ENCODE peak calls at places on chromosomes 2 and 18, in four cellular contexts. One of them, this sample, is unnamed.

GRCh38 chr18:5066380-5066977 is 130.6 kb downstream of the AKAIN1 start:
- DNase-seq in HepG2: peak
- DNase-seq in K562: peak
- DNase-seq in NT2/D1: peak
- DNase-seq in this sample: no peak

GRCh38 chr2:204265701-204266310 is 279.5 kb upstream of the PARD3B start:
- DNase-seq in HepG2: no peak
- DNase-seq in NT2/D1: no peak
- DNase-seq in K562: no peak
- DNase-seq in this sample: no peak

GRCh38 chr18:63119647-63120046 is 199.9 kb downstream of the BCL2 start:
- DNase-seq in HepG2: peak
- DNase-seq in NT2/D1: peak
- DNase-seq in K562: no peak
- DNase-seq in this sample: no peak

GRCh38 chr2:120264995-120265394 is 12.3 kb downstream of the RALB start:
- DNase-seq in HepG2: no peak
- DNase-seq in NT2/D1: no peak
- DNase-seq in K562: no peak
- DNase-seq in this sample: no peak

GRCh38 chr2:217291259-217291658 is 431.4 kb upstream of the TNP1 start:
- DNase-seq in K562: no peak
- DNase-seq in HepG2: no peak
- DNase-seq in NT2/D1: no peak
- DNase-seq in this sample: no peak

GRCh38 chr18:79904357-79905147 is 46.9 kb downstream of the SLC66A2 start:
- DNase-seq in HepG2: no peak
- DNase-seq in NT2/D1: no peak
- DNase-seq in K562: no peak
- DNase-seq in this sample: no peak

GRCh38 chr18:48574667-48575300 is 36.0 kb downstream of the CTIF start:
- DNase-seq in HepG2: no peak
- DNase-seq in NT2/D1: no peak
- DNase-seq in K562: no peak
- DNase-seq in this sample: no peak

GRCh38 chr2:202758638-202759037 is 112.9 kb downstream of the ICA1L start:
- DNase-seq in HepG2: no peak
- DNase-seq in NT2/D1: no peak
- DNase-seq in K562: no peak
- DNase-seq in this sample: no peak

GRCh38 chr2:11667866-11668637 is 1.9 kb downstream of the NTSR2 start:
- DNase-seq in HepG2: no peak
- DNase-seq in K562: no peak
- DNase-seq in NT2/D1: no peak
- DNase-seq in this sample: no peak

GRCh38 chr18:46289458-46289857 is 185.3 kb downstream of the HAUS1 start:
- DNase-seq in NT2/D1: no peak
- DNase-seq in HepG2: no peak
- DNase-seq in K562: no peak
- DNase-seq in this sample: no peak

GRCh38 chr18:49858309-49859005 is 45.1 kb upstream of the ACAA2 start:
- DNase-seq in HepG2: peak
- DNase-seq in K562: peak
- DNase-seq in NT2/D1: peak
- DNase-seq in this sample: no peak

GRCh38 chr18:14908541-14908940 is 160.6 kb downstream of the ANKRD30B start:
- DNase-seq in NT2/D1: no peak
- DNase-seq in HepG2: no peak
- DNase-seq in K562: no peak
- DNase-seq in this sample: no peak

GRCh38 chr18:9771261-9771976 is 63.3 kb downstream of the RAB31 start:
- DNase-seq in K562: peak
- DNase-seq in HepG2: peak
- DNase-seq in NT2/D1: peak
- DNase-seq in this sample: no peak

GRCh38 chr2:105166671-105167070 is 74.9 kb upstream of the GPR45 start:
- DNase-seq in NT2/D1: no peak
- DNase-seq in K562: no peak
- DNase-seq in HepG2: no peak
- DNase-seq in this sample: no peak

GRCh38 chr2:54348672-54349071 is 92.6 kb upstream of the TSPYL6 start:
- DNase-seq in K562: no peak
- DNase-seq in HepG2: peak
- DNase-seq in NT2/D1: no peak
- DNase-seq in this sample: no peak

GRCh38 chr2:236855866-236856855 is 229.5 kb upstream of the COPS8 start:
- DNase-seq in K562: no peak
- DNase-seq in NT2/D1: no peak
- DNase-seq in HepG2: no peak
- DNase-seq in this sample: no peak

GRCh38 chr2:47771211-47771610 is 11.7 kb upstream of the MSH6 start:
- DNase-seq in NT2/D1: no peak
- DNase-seq in HepG2: peak
- DNase-seq in K562: peak
- DNase-seq in this sample: no peak

GRCh38 chr2:219832904-219833303 is 205.5 kb downstream of the SLC4A3 start:
- DNase-seq in HepG2: no peak
- DNase-seq in NT2/D1: no peak
- DNase-seq in K562: no peak
- DNase-seq in this sample: no peak

GRCh38 chr2:185970148-185970852 is 231.7 kb downstream of the FSIP2 start:
- DNase-seq in K562: no peak
- DNase-seq in HepG2: peak
- DNase-seq in NT2/D1: no peak
- DNase-seq in this sample: no peak

GRCh38 chr2:27412419-27413152 is 3.2 kb upstream of the PPM1G start:
- DNase-seq in HepG2: peak
- DNase-seq in K562: no peak
- DNase-seq in NT2/D1: no peak
- DNase-seq in this sample: no peak

GRCh38 chr2:100554788-100555407 is 7.9 kb upstream of the PDCL3 start:
- DNase-seq in K562: no peak
- DNase-seq in NT2/D1: no peak
- DNase-seq in HepG2: no peak
- DNase-seq in this sample: no peak

GRCh38 chr2:229297284-229297683 is 26.2 kb upstream of the PID1 start:
- DNase-seq in K562: no peak
- DNase-seq in HepG2: no peak
- DNase-seq in NT2/D1: no peak
- DNase-seq in this sample: no peak

GRCh38 chr2:3505771-3506170 is 13.6 kb downstream of the ADI1 start:
- DNase-seq in K562: no peak
- DNase-seq in NT2/D1: no peak
- DNase-seq in HepG2: no peak
- DNase-seq in this sample: no peak

GRCh38 chr18:2897015-2897414 is 50.2 kb downstream of the EMILIN2 start:
- DNase-seq in NT2/D1: no peak
- DNase-seq in HepG2: no peak
- DNase-seq in K562: no peak
- DNase-seq in this sample: no peak

GRCh38 chr2:204152616-204153015 is 216.1 kb downstream of the ICOS start:
- DNase-seq in HepG2: no peak
- DNase-seq in K562: no peak
- DNase-seq in NT2/D1: no peak
- DNase-seq in this sample: no peak

GRCh38 chr2:62156861-62157496 is 38.9 kb upstream of the B3GNT2 start:
- DNase-seq in NT2/D1: no peak
- DNase-seq in K562: no peak
- DNase-seq in HepG2: no peak
- DNase-seq in this sample: no peak

GRCh38 chr2:15298769-15299168 is 262.4 kb downstream of the NBAS start:
- DNase-seq in HepG2: no peak
- DNase-seq in K562: no peak
- DNase-seq in NT2/D1: no peak
- DNase-seq in this sample: no peak

GRCh38 chr2:178804791-178805190 is 2.4 kb downstream of the TTN start:
- DNase-seq in NT2/D1: peak
- DNase-seq in HepG2: peak
- DNase-seq in K562: peak
- DNase-seq in this sample: no peak

GRCh38 chr2:128420776-128421175 is 102.1 kb upstream of the HS6ST1 start:
- DNase-seq in HepG2: no peak
- DNase-seq in K562: no peak
- DNase-seq in NT2/D1: no peak
- DNase-seq in this sample: no peak

DNA sequence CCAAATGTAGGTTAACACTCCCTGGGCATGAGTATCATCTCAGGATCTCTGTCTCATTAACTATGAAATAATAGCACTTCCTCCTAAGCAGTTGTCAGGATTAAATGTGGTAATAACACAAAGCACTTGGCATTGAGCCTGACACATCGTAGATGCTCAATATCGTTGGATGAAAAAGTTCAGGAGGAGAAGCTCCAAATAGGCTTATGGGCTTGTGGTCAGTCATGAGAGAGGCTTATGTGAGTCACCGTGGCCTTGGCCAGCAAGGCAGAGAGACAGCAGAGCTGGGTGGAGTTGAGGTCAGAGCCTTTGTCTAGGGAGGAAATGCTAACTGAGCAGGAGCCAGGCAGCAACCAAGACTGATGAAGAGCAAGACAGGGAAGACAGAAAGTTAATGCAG is 68.3 kb upstream of the PPM1B start:
- DNase-seq in NT2/D1: no peak
- DNase-seq in K562: no peak
- DNase-seq in HepG2: peak
- DNase-seq in this sample: no peak
- TF ChIP-seq YY1 in NT2/D1: no peak
- TF ChIP-seq YY1 in K562: no peak
- TF ChIP-seq YY1 in HepG2: no peak
- TF ChIP-seq YY1 in this sample: no peak

GRCh38 chr2:17674817-17675216 is 78.8 kb downstream of the SMC6 start:
- DNase-seq in K562: no peak
- DNase-seq in NT2/D1: no peak
- DNase-seq in HepG2: no peak
- DNase-seq in this sample: no peak

GRCh38 chr2:17667898-17668297 is 85.7 kb downstream of the SMC6 start:
- DNase-seq in HepG2: no peak
- DNase-seq in NT2/D1: no peak
- DNase-seq in K562: no peak
- DNase-seq in this sample: no peak

DNA sequence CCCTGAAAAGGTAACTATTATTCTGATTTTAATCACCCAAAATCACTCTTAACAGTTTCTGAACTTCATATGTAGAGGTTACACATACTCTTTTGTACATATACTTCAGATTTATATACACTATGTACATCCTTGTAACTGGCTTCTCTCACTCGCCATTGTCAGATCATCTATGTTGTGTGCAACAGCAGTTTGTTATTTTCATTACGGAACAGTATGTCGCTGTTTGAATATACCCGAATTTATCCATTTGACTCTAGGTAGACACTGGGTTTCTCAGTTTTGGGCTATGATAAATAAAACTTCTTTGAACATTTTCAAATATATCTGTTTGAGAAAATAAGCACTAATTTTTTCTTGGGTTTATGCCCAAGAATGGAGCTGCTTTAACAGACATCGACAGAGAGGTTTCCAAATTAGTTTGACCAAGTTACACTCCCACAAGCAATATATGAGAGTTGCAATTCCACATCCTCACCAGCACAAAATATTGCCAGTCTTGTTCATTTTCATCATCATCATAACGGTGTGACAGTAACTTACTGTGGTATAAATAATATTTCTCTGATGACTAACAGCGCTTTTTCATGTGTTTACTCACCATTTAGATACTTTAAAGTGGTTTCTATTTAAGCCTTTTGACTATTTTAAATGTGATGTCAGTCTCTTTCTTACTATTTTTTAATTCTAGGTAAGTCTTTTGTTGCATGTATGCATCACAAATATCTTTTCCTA is 80.9 kb downstream of the SMC6 start:
- DNase-seq in K562: no peak
- DNase-seq in HepG2: no peak
- DNase-seq in NT2/D1: no peak
- DNase-seq in this sample: no peak
- TF ChIP-seq YY1 in K562: no peak
- TF ChIP-seq YY1 in HepG2: no peak
- TF ChIP-seq YY1 in NT2/D1: no peak
- TF ChIP-seq YY1 in this sample: no peak

GRCh38 chr2:85275984-85276540 is 51.7 kb downstream of the TGOLN2 start:
- DNase-seq in NT2/D1: no peak
- DNase-seq in K562: no peak
- DNase-seq in HepG2: no peak
- DNase-seq in this sample: no peak

GRCh38 chr2:85272357-85272756 is 55.4 kb downstream of the TGOLN2 start:
- DNase-seq in NT2/D1: no peak
- DNase-seq in K562: no peak
- DNase-seq in HepG2: no peak
- DNase-seq in this sample: no peak

GRCh38 chr2:85277416-85278158 is 50.2 kb downstream of the TGOLN2 start:
- DNase-seq in K562: no peak
- DNase-seq in HepG2: no peak
- DNase-seq in NT2/D1: no peak
- DNase-seq in this sample: no peak

GRCh38 chr2:85276571-85277121 is 51.1 kb downstream of the TGOLN2 start:
- DNase-seq in HepG2: no peak
- DNase-seq in NT2/D1: no peak
- DNase-seq in K562: no peak
- DNase-seq in this sample: no peak

GRCh38 chr2:85273732-85274731 is 53.8 kb downstream of the TGOLN2 start:
- DNase-seq in HepG2: peak
- DNase-seq in K562: no peak
- DNase-seq in NT2/D1: no peak
- DNase-seq in this sample: no peak
- TF ChIP-seq YY1 in HepG2: no peak
- TF ChIP-seq YY1 in K562: no peak
- TF ChIP-seq YY1 in NT2/D1: no peak
- TF ChIP-seq YY1 in this sample: no peak

GRCh38 chr2:176139170-176139611 is 9.7 kb downstream of the HOXD8 start:
- DNase-seq in HepG2: no peak
- DNase-seq in K562: no peak
- DNase-seq in NT2/D1: no peak
- DNase-seq in this sample: no peak

GRCh38 chr2:176140520-176141317 is 10.6 kb upstream of the HOXD4 start:
- DNase-seq in NT2/D1: peak
- DNase-seq in HepG2: peak
- DNase-seq in K562: peak
- DNase-seq in this sample: peak

GRCh38 chr2:176138526-176139169 is 9.1 kb downstream of the HOXD8 start:
- DNase-seq in K562: no peak
- DNase-seq in HepG2: no peak
- DNase-seq in NT2/D1: no peak
- DNase-seq in this sample: no peak

GRCh38 chr2:176139621-176140020 is 10.1 kb downstream of the HOXD8 start:
- DNase-seq in NT2/D1: no peak
- DNase-seq in HepG2: no peak
- DNase-seq in K562: no peak
- DNase-seq in this sample: no peak

DNA sequence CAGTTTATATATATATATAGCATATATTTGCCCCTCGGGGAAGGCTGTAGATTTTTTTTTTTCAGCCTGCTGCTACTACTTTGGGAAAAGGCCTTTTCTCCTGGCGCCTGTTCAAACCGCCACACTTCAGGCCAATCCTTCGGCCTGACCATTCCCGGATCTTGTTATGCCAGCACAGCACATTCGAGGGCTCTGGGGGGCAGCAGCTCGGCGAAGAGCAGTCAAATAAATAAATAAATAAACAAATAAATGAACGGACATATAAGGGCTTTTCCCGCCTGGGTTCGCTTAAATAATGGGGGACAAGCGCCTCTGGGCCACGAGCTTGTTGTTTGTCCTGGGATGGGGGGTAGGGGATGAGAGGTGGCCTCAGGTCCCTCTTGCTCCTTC is 10.6 kb downstream of the HOXD8 start:
- DNase-seq in HepG2: no peak
- DNase-seq in NT2/D1: no peak
- DNase-seq in K562: no peak
- DNase-seq in this sample: no peak
- TF ChIP-seq YY1 in HepG2: no peak
- TF ChIP-seq YY1 in NT2/D1: no peak
- TF ChIP-seq YY1 in K562: no peak
- TF ChIP-seq YY1 in this sample: no peak

This sample was measured in GM12878.